ENCODE peak calls at places on chromosomes 4 and X, in five cellular contexts. X is astrocyte of the spinal cord, G is HFF-Myc, Y is left lung, T is colonic mucosa. D is an unnamed sample.

GRCh38 chr4:150579591-150580234 is 2.2 kb upstream of the MAB21L2 start:
- DNase-seq in X (peak), G (no peak), Y (no peak), T (no peak), D (no peak)

GRCh38 chr4:2354127-2354526 is 64.3 kb downstream of the ZFYVE28 start:
- DNase-seq in X (no peak), G (no peak), Y (no peak), T (no peak), D (no peak)

GRCh38 chrX:55007633-55008032 is 7.5 kb downstream of the APEX2 start:
- DNase-seq in X (peak), G (peak), Y (no peak), T (peak), D (peak)

GRCh38 chr4:66694716-66695115 is 850.6 kb downstream of the CENPC start:
- DNase-seq in X (no peak), G (no peak), Y (no peak), T (no peak), D (no peak)

GRCh38 chr4:150126201-150126879 is 48.1 kb downstream of the DCLK2 start:
- DNase-seq in X (peak), G (no peak), Y (no peak), T (no peak), D (peak)

GRCh38 chrX:53930513-53931380 is 113.5 kb downstream of the PHF8 start:
- DNase-seq in X (peak), G (no peak), Y (no peak), T (no peak), D (peak)

GRCh38 chr4:112509243-112510190 is 6.5 kb downstream of the NEUROG2 start:
- DNase-seq in X (no peak), G (no peak), Y (no peak), T (no peak), D (peak)

GRCh38 chrX:104335765-104336164 is 81.0 kb upstream of the ESX1 start:
- DNase-seq in X (peak), G (no peak), Y (no peak), T (no peak), D (peak)

GRCh38 chr4:31516520-31516919 is 796.4 kb downstream of the PCDH7 start:
- DNase-seq in X (no peak), G (no peak), Y (no peak), T (no peak), D (no peak)

GRCh38 chrX:40097492-40098263 is at the start of gene BCOR:
- DNase-seq in X (no peak), G (no peak), Y (peak), T (peak), D (peak)

GRCh38 chrX:43474321-43474720 is 181.8 kb upstream of the MAOA start:
- DNase-seq in X (no peak), G (no peak), Y (no peak), T (no peak), D (no peak)

GRCh38 chr4:153933851-153934688 is 145.2 kb upstream of the SFRP2 start:
- DNase-seq in X (no peak), G (no peak), Y (peak), T (no peak), D (no peak)

GRCh38 chr4:15149842-15150592 is 147.7 kb downstream of the CPEB2 start:
- DNase-seq in X (peak), G (peak), Y (peak), T (peak), D (peak)

GRCh38 chrX:18698762-18699650 is 8.4 kb upstream of the PPEF1 start:
- DNase-seq in X (no peak), G (no peak), Y (no peak), T (no peak), D (no peak)

GRCh38 chrX:37824491-37825224 is 22.7 kb downstream of the DYNLT3 start:
- DNase-seq in X (no peak), G (no peak), Y (no peak), T (no peak), D (no peak)

GRCh38 chrX:76555816-76556215 is 128.3 kb downstream of the MAGEE1 start:
- DNase-seq in X (peak), G (no peak), Y (no peak), T (no peak), D (peak)

GRCh38 chr4:82792912-82793649 is 5.5 kb downstream of the SCD5 start:
- DNase-seq in X (no peak), G (no peak), Y (no peak), T (no peak), D (peak)

GRCh38 chr4:23999714-24000113 is 109.9 kb upstream of the PPARGC1A start:
- DNase-seq in X (peak), G (no peak), Y (no peak), T (no peak), D (no peak)

GRCh38 chrX:103585421-103586313 is at the start of gene TCEAL4:
- DNase-seq in X (no peak), G (no peak), Y (peak), T (peak), D (no peak)

DNA sequence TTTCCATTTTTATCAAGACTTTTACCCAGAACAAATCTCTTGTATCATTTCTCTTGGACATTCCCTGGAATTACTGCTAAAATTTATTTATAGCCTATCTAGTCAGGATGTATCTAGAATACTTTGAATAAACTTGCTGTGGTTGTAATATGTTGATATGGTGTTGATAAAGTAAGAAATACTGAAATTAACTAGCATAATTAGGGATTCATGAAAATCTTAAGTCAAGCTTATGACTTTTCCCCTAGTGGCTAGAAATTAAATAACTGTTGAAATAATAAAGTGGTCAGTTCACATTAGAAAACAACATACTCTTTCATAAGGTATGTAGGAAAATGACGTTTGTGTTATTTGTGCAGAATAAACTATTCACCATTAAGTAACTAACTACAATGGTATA is 73.1 kb upstream of the ANKRD50 start:
- DNase-seq in X (no peak), G (no peak), Y (no peak), T (no peak), D (no peak)
- TF ChIP-seq CTCF in X (no peak), G (no peak), Y (no peak), T (no peak), D (peak)

DNA sequence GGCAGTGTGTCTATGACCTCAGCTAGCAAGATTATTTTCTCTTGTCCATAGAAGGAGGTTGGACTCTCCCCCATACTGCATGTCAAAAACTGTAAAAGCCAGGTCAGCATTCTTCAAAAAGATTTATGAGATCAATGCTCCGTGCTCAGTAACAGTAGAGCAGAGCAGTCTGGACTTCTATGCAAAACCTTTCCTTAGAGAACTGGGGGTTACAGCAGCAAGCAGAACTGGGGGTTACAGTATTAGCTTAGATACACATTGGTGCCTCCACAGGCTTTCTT is 63.4 kb upstream of the PGM2 start:
- DNase-seq in X (no peak), G (no peak), Y (no peak), T (no peak), D (no peak)
- TF ChIP-seq CTCF in X (no peak), G (no peak), Y (no peak), T (no peak), D (no peak)

GRCh38 chrX:112874140-112874539 is 33.5 kb upstream of the AMOT start:
- DNase-seq in X (no peak), G (no peak), Y (no peak), T (no peak), D (no peak)
- TF ChIP-seq CTCF in X (peak), G (no peak), Y (no peak), T (no peak), D (no peak)

GRCh38 chr4:58514299-58514698 is 1404.1 kb upstream of the IGFBP7 start:
- DNase-seq in X (no peak), G (no peak), Y (no peak), T (no peak), D (no peak)
- TF ChIP-seq CTCF in X (no peak), G (no peak), Y (no peak), T (no peak), D (no peak)

DNA sequence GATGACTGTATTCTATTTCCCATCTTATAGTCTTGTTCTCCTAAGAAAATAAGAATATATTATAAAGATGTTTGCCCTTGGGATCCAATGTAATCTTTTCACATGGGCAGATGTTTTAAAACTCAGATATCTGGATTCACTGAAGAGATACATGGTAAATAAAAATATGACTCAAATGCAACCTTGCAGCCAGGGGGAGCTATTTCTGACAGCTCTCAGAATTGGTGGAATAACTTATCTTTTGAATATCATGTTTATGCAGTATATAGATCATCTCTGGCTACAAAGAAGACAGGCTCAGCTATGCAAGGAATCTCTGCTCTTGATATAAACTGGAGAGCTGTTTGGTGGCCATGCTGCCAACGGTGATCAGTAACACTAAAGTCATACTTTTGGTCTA is 274.7 kb downstream of the GLUD2 start:
- DNase-seq in X (no peak), G (no peak), Y (no peak), T (no peak), D (no peak)
- TF ChIP-seq CTCF in X (no peak), G (no peak), Y (no peak), T (no peak), D (peak)

GRCh38 chr4:25890653-25891485 is 23.2 kb upstream of the SMIM20 start:
- DNase-seq in X (no peak), G (no peak), Y (no peak), T (no peak), D (no peak)
- TF ChIP-seq CTCF in X (peak), G (no peak), Y (no peak), T (no peak), D (peak)

GRCh38 chrX:100611951-100612350 is 24.7 kb downstream of the TSPAN6 start:
- DNase-seq in X (no peak), G (no peak), Y (no peak), T (no peak), D (no peak)

GRCh38 chrX:100615015-100615414 is 21.6 kb downstream of the TSPAN6 start:
- DNase-seq in X (peak), G (peak), Y (no peak), T (peak), D (peak)

GRCh38 chrX:100606753-100607152 is 22.0 kb downstream of the TNMD start:
- DNase-seq in X (no peak), G (no peak), Y (no peak), T (no peak), D (no peak)

DNA sequence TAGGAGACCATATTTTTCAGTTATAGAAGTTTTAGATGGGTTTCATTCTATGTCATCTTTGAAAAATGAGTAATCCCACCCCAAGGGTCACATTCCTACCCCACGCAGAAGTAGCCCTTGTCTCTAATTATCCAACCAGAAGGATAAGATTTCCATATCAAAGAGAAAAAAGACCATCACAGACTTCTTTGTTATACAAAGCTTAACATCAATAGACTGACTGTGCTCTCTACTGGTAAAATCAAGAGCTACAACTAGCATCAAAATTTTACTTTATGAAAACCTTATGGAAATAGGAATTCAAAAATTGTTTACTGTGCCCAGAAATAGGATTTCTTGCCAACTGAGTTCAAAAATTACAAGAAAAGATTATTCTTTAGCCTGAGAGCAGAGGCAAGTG is 24.9 kb downstream of the TNMD start:
- DNase-seq in X (no peak), G (no peak), Y (no peak), T (no peak), D (no peak)
- TF ChIP-seq CTCF in X (no peak), G (no peak), Y (no peak), T (no peak), D (peak)

DNA sequence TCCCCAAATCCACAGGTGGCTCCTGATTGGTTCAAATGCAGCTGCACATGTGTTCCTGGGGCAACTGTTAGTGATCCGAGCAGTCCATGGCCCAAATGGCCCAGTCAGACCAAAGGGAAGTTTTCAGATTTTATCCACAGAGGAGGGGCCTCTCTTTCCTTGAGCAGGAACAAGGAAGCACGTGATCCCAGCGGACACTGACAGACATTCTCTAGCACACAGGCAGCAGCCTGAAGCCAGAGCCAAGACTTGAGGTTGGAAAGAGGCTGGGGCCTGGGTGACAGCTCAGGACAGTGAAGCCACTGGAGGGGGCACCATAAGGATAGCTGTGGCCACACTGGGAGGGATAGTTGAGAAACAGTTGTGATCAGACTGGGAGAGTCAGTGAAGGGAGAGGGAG is 3.5 kb upstream of the ZFP92 start:
- DNase-seq in X (no peak), G (no peak), Y (no peak), T (no peak), D (no peak)
- TF ChIP-seq CTCF in X (no peak), G (no peak), Y (no peak), T (no peak), D (no peak)

D was measured in HFFc6.